ENCODE peak calls at places on chromosomes 16 and 17, in eight cellular contexts. N is NCI-H2029, B is AG08395, M is omental fat pad, V is AG09319, C is iris pigment epithelial cell, A is A172, J is dermis blood vessel endothelial cell. I is an unnamed sample.

GRCh38 chr17:14032234-14032633 is 37.1 kb upstream of the COX10 start:
- DNase-seq in N (no peak), B (no peak), M (no peak), V (no peak), C (no peak), A (no peak), J (no peak), I (no peak)

GRCh38 chr17:31919802-31920525 is 16.8 kb upstream of the SUZ12 start:
- DNase-seq in N (no peak), B (no peak), M (no peak), V (no peak), C (peak; percentile 69), A (peak; percentile 65), J (no peak), I (no peak)

GRCh38 chr17:27315322-27315721 is 21.4 kb downstream of the WSB1 start:
- DNase-seq in N (peak; percentile 77), B (peak; percentile 75), M (peak; percentile 66), V (peak; percentile 85), C (peak; percentile 93), A (no peak), J (no peak), I (no peak)

GRCh38 chr17:58388302-58389190 is 28.8 kb downstream of the RNF43 start:
- DNase-seq in N (no peak), B (no peak), M (no peak), V (no peak), C (peak; percentile 49), A (no peak), J (no peak), I (no peak)

GRCh38 chr16:89133457-89134127 is 38.0 kb upstream of the CDH15 start:
- DNase-seq in N (no peak), B (no peak), M (no peak), V (no peak), C (no peak), A (no peak), J (no peak), I (no peak)

GRCh38 chr16:49825006-49825405 is 30.9 kb downstream of the ZNF423 start:
- DNase-seq in N (no peak), B (no peak), M (no peak), V (no peak), C (no peak), A (no peak), J (peak; percentile 76), I (peak; percentile 76)

GRCh38 chr16:2752850-2753522 is 548 bp downstream of the SRRM2 start:
- DNase-seq in N (peak; percentile 80), B (peak; percentile 92), M (no peak), V (peak; percentile 56), C (peak; percentile 78), A (peak; percentile 62), J (peak; percentile 81), I (peak; percentile 58)

GRCh38 chr17:50731575-50732460 is 12.4 kb downstream of the LUC7L3 start:
- DNase-seq in N (no peak), B (no peak), M (no peak), V (no peak), C (no peak), A (no peak), J (no peak), I (no peak)

GRCh38 chr17:28878158-28878910 is 19.2 kb downstream of the FLOT2 start:
- DNase-seq in N (no peak), B (no peak), M (no peak), V (no peak), C (peak; percentile 31), A (no peak), J (no peak), I (no peak)